ENCODE peak calls at places on chromosomes 1 and 21, in four cellular contexts. D is anterior cingulate cortex; N is activated T-cell treated with anti-CD3 and anti-CD28 coated beads for 48 hours; I is naive thymus-derived CD4-positive, alpha-beta T cell. B is an unnamed sample.

GRCh38 chr1:201933840-201934430 is 12.4 kb downstream of the LMOD1 start:
- DNase-seq in D (no peak), N (no peak), I (no peak), B (no peak)

GRCh38 chr1:37442644-37443043 is 31.7 kb upstream of the ZC3H12A start:
- DNase-seq in D (no peak), N (no peak), I (no peak), B (no peak)

GRCh38 chr21:38806153-38806941 is 618 bp downstream of the ETS2 start:
- DNase-seq in D (no peak), N (no peak), I (peak), B (peak)

GRCh38 chr1:12230549-12231275 is 882 bp downstream of the VPS13D start:
- DNase-seq in D (no peak), N (no peak), I (peak), B (peak)

GRCh38 chr21:32335601-32336575 is 37.2 kb downstream of the MRAP start:
- DNase-seq in D (peak), N (no peak), I (no peak), B (peak)

GRCh38 chr1:154186177-154186576 is 5.7 kb downstream of the TPM3 start:
- DNase-seq in D (no peak), N (peak), I (peak), B (peak)

GRCh38 chr1:46418976-46419375 is 24.9 kb downstream of the FAAH start:
- DNase-seq in D (no peak), N (no peak), I (no peak), B (no peak)

GRCh38 chr1:230820568-230820967 is 47.8 kb downstream of the C1orf198 start:
- DNase-seq in D (no peak), N (no peak), I (no peak), B (no peak)

GRCh38 chr1:41721039-41721438 is 197.7 kb downstream of the HIVEP3 start:
- DNase-seq in D (no peak), N (no peak), I (no peak), B (no peak)

GRCh38 chr1:222657899-222658298 is 40.0 kb downstream of the MIA3 start:
- DNase-seq in D (no peak), N (no peak), I (no peak), B (no peak)